ENCODE peak calls at places on chromosomes 4 and X, in eight cellular contexts. B, Q, A, I, C, W, Y and L are unnamed samples.

GRCh38 chrX:135520022-135520552 is 373 bp upstream of the INTS6L start:
- DNase-seq in Q (peak; percentile 2), A (no peak), Y (peak; percentile 11), C (no peak), W (no peak), B (no peak), I (peak; percentile 4), L (no peak)

GRCh38 chr4:125316781-125317525 is 2.2 kb downstream of the FAT4 start:
- DNase-seq in Q (peak; percentile 3), W (peak; percentile 28), Y (peak; percentile 23), I (peak; percentile 26), B (peak; percentile 55), C (no peak), A (no peak), L (no peak)

GRCh38 chr4:95290702-95291101 is 258.1 kb downstream of the UNC5C start:
- DNase-seq in B (no peak), Q (peak; percentile 1), I (no peak), W (no peak), A (no peak), Y (no peak), C (no peak), L (no peak)

GRCh38 chr4:7402526-7402925 is 32.2 kb downstream of the PSAPL1 start:
- DNase-seq in A (no peak), Y (no peak), C (no peak), B (no peak), W (no peak), I (no peak), Q (peak; percentile 44), L (no peak)

GRCh38 chrX:47063179-47063578 is 15.1 kb upstream of the RGN start:
- DNase-seq in B (no peak), W (no peak), Y (no peak), I (no peak), C (no peak), A (no peak), Q (no peak), L (no peak)

GRCh38 chrX:153626025-153626633 is 20.9 kb upstream of the DUSP9 start:
- DNase-seq in Y (no peak), C (no peak), B (no peak), W (peak; percentile 3), A (no peak), I (no peak), Q (no peak), L (no peak)

GRCh38 chrX:20487227-20487626 is 220.5 kb upstream of the RPS6KA3 start:
- DNase-seq in I (no peak), C (no peak), Q (no peak), W (no peak), Y (peak; percentile 52), B (no peak), A (no peak), L (no peak)

GRCh38 chr4:4869731-4870483 is 10.4 kb downstream of the MSX1 start:
- DNase-seq in B (no peak), W (no peak), C (no peak), Q (no peak), A (no peak), I (no peak), Y (no peak), L (no peak)

GRCh38 chr4:145930592-145930991 is 8.0 kb downstream of the ZNF827 start:
- DNase-seq in A (no peak), Q (no peak), C (no peak), B (no peak), I (no peak), W (no peak), Y (no peak), L (peak; percentile 59)

GRCh38 chrX:10360121-10360520 is 203.3 kb downstream of the CLCN4 start:
- DNase-seq in I (no peak), W (no peak), C (no peak), Q (no peak), A (no peak), B (no peak), Y (no peak), L (no peak)

GRCh38 chrX:76029385-76029784 is 143.5 kb upstream of the PBDC1 start:
- DNase-seq in Y (no peak), C (no peak), B (no peak), I (no peak), A (no peak), Q (no peak), W (no peak), L (no peak)

GRCh38 chrX:132958086-132958703 is at the start of gene HS6ST2:
- DNase-seq in B (no peak), A (no peak), I (peak; percentile 35), W (no peak), C (no peak), Q (peak; percentile 59), Y (no peak), L (no peak)

GRCh38 chr4:167031534-167032156 is 202.6 kb downstream of the SPOCK3 start:
- DNase-seq in Y (no peak), C (no peak), A (no peak), Q (no peak), W (no peak), B (no peak), I (no peak), L (no peak)

GRCh38 chrX:131745942-131746489 is 202.1 kb downstream of the OR13H1 start:
- DNase-seq in C (no peak), I (no peak), Q (no peak), B (no peak), Y (no peak), A (no peak), W (no peak), L (no peak)

GRCh38 chr4:3082915-3083515 is 8.5 kb downstream of the HTT start:
- DNase-seq in Y (no peak), B (no peak), A (no peak), I (no peak), W (no peak), Q (no peak), C (no peak), L (no peak)

GRCh38 chr4:105014242-105015031 is 132.2 kb upstream of the TET2 start:
- DNase-seq in I (no peak), Y (no peak), Q (no peak), C (no peak), A (no peak), W (no peak), B (no peak), L (no peak)